ENCODE peak calls at places on chromosomes 6 and 20, in five cellular contexts. T is GM23248, P is HCT116, A is mesendoderm, H is neural progenitor cell. X is an unnamed sample.
A peak's percentile ranks its signal among the peaks of the same experiment; 100 is the strongest.

GRCh38 chr20:38789503-38790209 is 15.8 kb upstream of the PPP1R16B start:
- DNase-seq in T (peak; percentile 86), P (peak; percentile 63), A (peak; percentile 53), H (no peak), X (no peak)

GRCh38 chr6:137843206-137843605 is 23.9 kb upstream of the TNFAIP3 start:
- DNase-seq in P (no peak), A (no peak), T (no peak), H (no peak), X (no peak)

GRCh38 chr20:46129955-46130481 is 11.9 kb downstream of the CD40 start:
- DNase-seq in P (no peak), A (peak; percentile 34), T (no peak), H (no peak), X (no peak)

GRCh38 chr6:107560657-107561056 is 70.7 kb downstream of the SOBP start:
- DNase-seq in T (peak; percentile 14), A (peak; percentile 40), H (no peak), P (no peak), X (no peak)

GRCh38 chr6:43434441-43434840 is 7.1 kb downstream of the ABCC10 start:
- DNase-seq in H (no peak), A (no peak), P (no peak), T (no peak), X (no peak)

GRCh38 chr6:110296151-110297028 is 61.8 kb downstream of the METTL24 start:
- DNase-seq in P (no peak), T (peak; percentile 13), H (no peak), A (no peak), X (no peak)

GRCh38 chr6:16688984-16689636 is 72.2 kb downstream of the ATXN1 start:
- DNase-seq in H (no peak), T (peak; percentile 95), P (no peak), A (no peak), X (no peak)

GRCh38 chr6:61953881-61954280 is 332.1 kb downstream of the KHDRBS2 start:
- DNase-seq in A (no peak), H (no peak), T (no peak), P (no peak), X (no peak)

GRCh38 chr6:112433457-112433856 is 86.3 kb downstream of the RFPL4B start:
- DNase-seq in A (no peak), P (no peak), H (no peak), T (no peak), X (no peak)

GRCh38 chr20:63568170-63568981 is 5.7 kb downstream of the HELZ2 start:
- DNase-seq in A (no peak), H (no peak), P (no peak), T (no peak), X (no peak)

GRCh38 chr20:31652917-31653385 is 15.2 kb downstream of the COX4I2 start:
- DNase-seq in P (no peak), H (no peak), A (no peak), T (peak; percentile 79), X (no peak)

GRCh38 chr20:61588356-61589054 is 336.4 kb downstream of the CDH4 start:
- DNase-seq in T (peak; percentile 55), H (no peak), P (no peak), A (peak; percentile 59), X (no peak)

GRCh38 chr6:165636415-165637048 is 26.5 kb downstream of the PDE10A start:
- DNase-seq in A (peak; percentile 66), P (no peak), H (peak; percentile 41), T (no peak), X (peak; percentile 42)

GRCh38 chr6:170074435-170074834 is 216.4 kb downstream of the DLL1 start:
- DNase-seq in T (no peak), P (no peak), H (no peak), A (no peak), X (no peak)

GRCh38 chr6:109279628-109280027 is 102.6 kb downstream of the CD164 start:
- DNase-seq in P (no peak), T (no peak), A (no peak), H (no peak), X (no peak)

GRCh38 chr6:72850040-72850439 is 228.2 kb downstream of the KCNQ5 start:
- DNase-seq in T (no peak), H (no peak), P (no peak), A (no peak), X (no peak)

GRCh38 chr20:59047938-59048680 is 5.5 kb upstream of the PRELID3B start:
- DNase-seq in H (no peak), T (peak; percentile 85), P (no peak), A (no peak), X (no peak)

GRCh38 chr6:170297577-170298330 is 6.9 kb upstream of the DLL1 start:
- DNase-seq in A (no peak), H (peak; percentile 73), P (no peak), T (no peak), X (no peak)

GRCh38 chr6:158042245-158042798 is 60.7 kb downstream of the SYNJ2 start:
- DNase-seq in H (no peak), T (peak; percentile 90), P (peak; percentile 69), A (peak; percentile 53), X (peak; percentile 26)

DNA sequence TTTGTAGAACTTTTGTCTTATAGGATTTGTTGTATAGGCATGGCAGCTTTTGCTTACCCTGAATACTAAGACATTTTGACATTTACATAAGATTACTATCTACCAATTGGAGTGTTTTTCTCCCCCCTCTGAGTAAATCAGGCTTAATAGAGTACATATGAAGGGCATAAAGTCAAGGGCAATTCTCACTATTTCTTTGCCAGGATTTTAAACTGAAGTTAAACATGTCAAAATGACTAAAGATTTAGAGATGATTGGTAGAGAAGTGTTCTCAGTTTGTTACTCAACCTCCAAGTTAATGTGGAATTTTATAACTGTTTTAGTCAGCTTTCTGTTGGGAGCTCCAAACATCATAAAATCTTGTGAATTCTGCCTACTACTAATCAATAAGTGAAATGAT is 157.8 kb downstream of the CDKAL1 start:
- DNase-seq in H (no peak), T (no peak), P (no peak), A (no peak), X (no peak)
- H3K4me1 ChIP-seq in H (no peaks in the 10 kb centered on the region), T (peaks cover 33% of the 10 kb centered on the region), P (peaks cover 10% of the 10 kb centered on the region), A (peaks cover 7% of the 10 kb centered on the region), X (no peaks in the 10 kb centered on the region)

DNA sequence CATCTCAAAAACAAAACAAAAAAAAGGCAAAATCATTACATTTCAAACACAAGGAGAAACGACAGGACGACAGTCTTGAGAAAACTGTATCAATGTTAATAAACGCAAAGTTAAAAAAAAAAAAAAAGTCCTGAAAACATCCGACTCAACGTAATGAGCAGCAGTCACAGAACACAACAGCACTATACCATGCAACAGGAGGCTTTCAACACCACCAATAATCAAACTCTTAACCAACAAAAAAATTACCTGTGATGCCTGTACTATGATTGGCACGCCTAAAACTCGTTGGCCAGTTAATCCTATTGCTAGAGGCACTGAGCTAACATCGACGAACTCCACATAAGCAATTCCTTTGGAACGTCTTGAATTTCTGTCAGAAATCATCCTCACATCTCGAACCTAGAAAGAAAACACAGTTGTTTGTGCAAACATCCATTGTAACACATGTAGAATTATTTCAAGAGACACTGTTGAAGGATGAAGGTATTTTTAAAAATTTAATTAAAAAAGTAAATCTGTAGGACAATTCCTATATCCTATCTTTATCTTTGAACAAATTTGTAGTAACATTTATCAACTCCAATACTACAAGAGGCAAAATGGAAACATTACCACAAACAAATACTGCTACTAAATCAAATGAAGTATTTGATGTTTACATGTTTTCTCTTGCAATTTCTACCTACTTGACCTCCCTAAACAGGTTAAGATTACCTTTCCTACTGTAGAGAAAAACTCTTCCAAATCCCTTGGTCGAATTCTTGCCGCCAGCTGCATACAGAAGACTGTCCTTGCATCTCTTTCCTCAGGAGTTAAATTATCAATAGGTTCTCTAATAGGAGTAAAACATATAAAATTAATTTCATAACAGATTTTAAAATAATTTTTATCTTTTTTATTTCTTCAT is 17.5 kb downstream of the RBM39 start:
- DNase-seq in H (no peak), A (no peak), P (no peak), T (no peak), X (no peak)
- H3K79me2 ChIP-seq in H (peaks cover 100% of the 10 kb centered on the region), A (peaks cover 42% of the 10 kb centered on the region), P (peaks cover 100% of the 10 kb centered on the region), T (peaks cover 100% of the 10 kb centered on the region), X (peaks cover 2% of the 10 kb centered on the region)

GRCh38 chr6:55756711-55757110 is 118.7 kb downstream of the BMP5 start:
- DNase-seq in A (no peak), P (no peak), H (no peak), T (no peak), X (no peak)

GRCh38 chr6:55758156-55758942 is 117.0 kb downstream of the BMP5 start:
- DNase-seq in A (no peak), H (no peak), P (no peak), T (peak; percentile 96), X (no peak)
- H3K4me1 ChIP-seq in A (no peaks in the 10 kb centered on the region), H (no peaks in the 10 kb centered on the region), P (no peaks in the 10 kb centered on the region), T (peaks cover 9% of the 10 kb centered on the region), X (no peaks in the 10 kb centered on the region)

GRCh38 chr20:3403741-3404140 is 3.7 kb downstream of the DNAAF9 start:
- DNase-seq in A (no peak), H (no peak), P (no peak), T (no peak), X (no peak)
- H3K79me2 ChIP-seq in A (peaks cover 2% of the 10 kb centered on the region), H (peaks cover 49% of the 10 kb centered on the region), P (peaks cover 23% of the 10 kb centered on the region), T (peaks cover 92% of the 10 kb centered on the region), X (peaks cover 1% of the 10 kb centered on the region)

DNA sequence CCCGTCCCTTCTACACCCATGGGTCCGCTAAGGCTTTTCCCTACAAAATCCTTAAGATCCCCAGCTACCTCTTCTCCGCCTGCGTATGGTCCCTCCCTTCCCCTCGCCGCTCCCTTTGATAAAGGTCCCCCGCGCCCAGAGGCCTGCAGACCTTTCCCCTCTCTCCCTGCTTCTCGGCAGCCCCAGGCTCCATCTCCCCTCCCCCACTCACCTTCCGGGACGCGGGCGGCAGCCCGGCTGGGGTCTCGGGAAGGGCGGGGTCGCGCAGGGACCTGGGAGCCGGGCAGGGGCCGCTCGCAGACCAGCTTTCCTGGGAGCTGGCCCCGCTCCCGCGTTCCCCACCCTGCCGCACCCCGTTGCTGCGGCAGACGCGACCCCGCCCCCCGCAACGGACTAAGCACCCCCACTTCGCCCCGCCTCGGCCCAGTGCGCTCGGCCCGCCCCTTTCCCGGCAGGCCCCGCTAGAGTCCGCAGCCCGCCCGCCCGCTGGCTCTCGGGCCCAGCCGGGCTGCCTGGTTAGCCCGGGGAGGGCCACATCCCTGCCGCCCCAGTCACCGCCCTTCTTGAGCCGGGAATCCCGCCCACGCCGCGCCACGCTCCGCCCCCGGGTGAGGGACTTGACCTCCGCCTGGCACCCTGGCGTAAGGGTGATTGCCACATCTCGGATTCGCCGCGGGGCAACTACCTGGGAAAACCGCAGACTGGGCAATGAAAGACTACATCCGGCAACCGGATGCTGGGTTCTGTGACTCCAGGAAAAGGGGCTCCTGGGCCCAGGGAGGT is at the start of gene FLOT1:
- DNase-seq in T (peak; percentile 98), P (peak; percentile 94), H (peak; percentile 88), A (peak; percentile 99), X (peak; percentile 98)
- H3K4me1 ChIP-seq in T (peaks cover 32% of the 10 kb centered on the region), P (peaks cover 79% of the 10 kb centered on the region), H (peaks cover 5% of the 10 kb centered on the region), A (peaks cover 8% of the 10 kb centered on the region), X (peaks cover 2% of the 10 kb centered on the region)

DNA sequence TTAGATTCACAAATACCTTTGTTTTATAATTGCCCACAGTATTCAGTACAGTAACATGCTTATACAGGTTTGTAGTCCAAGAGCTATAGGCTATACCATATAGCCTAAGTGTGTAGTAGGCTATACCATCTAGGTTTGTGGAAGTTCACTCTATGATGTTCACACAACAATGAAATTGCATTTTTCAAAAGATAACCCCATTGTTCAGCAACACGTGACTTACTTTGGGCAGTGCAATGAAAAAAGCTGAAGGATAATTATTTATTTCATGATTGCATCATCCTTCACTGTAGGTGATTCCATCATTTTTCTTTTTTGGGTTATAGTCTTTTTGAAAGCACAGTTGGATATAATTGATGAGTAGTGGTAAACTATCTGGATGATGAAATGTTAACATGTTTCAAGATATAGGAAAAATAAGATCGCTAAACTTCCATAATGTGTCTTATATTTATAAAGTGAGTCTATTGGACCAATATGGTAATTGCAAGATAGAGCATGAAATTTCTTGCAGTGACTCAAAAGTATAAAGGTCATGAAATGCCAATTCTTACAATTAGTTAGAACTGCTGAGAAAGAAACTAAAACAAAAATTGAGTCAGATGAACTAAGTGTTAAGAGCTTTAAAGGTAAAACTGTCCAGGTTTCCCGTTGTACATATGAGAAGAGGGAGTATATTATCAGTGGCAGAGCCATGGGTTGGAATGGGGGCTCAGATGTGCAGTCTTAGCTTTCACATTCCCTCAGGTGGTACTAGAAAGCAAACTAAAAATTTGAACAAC is 164.4 kb downstream of the ZFAND3 start:
- DNase-seq in H (no peak), P (no peak), A (no peak), T (no peak), X (no peak)
- H3K79me2 ChIP-seq in H (peaks cover 99% of the 10 kb centered on the region), P (peaks cover 60% of the 10 kb centered on the region), A (peaks cover 13% of the 10 kb centered on the region), T (peaks cover 100% of the 10 kb centered on the region), X (peaks cover 9% of the 10 kb centered on the region)